ENCODE peak calls at places on chromosomes 2 and 18, in seven cellular contexts. F is ascending aorta; T is CD8-positive, alpha-beta memory T cell; Q is tibial artery; W is tibial nerve; P is cardiac muscle cell; M is IMR-90. O is an unnamed sample. For H3K27me3, the result is how much of the 10 kb centered on the place peaks cover.

GRCh38 chr18:48840491-48840877 is 110.3 kb downstream of the SMAD7 start:
- DNase-seq in T (peak), F (no peak), Q (no peak), M (no peak), P (no peak), W (no peak), O (no peak)

GRCh38 chr2:190668892-190669291 is 20.0 kb downstream of the NAB1 start:
- DNase-seq in P (no peak), Q (no peak), W (no peak), T (no peak), M (no peak), F (no peak), O (no peak)

GRCh38 chr2:240249423-240250149 is 109.1 kb upstream of the OTOS start:
- DNase-seq in F (peak), P (no peak), W (no peak), M (no peak), Q (no peak), T (peak), O (no peak)

GRCh38 chr2:228545041-228545440 is 363.6 kb upstream of the SPHKAP start:
- DNase-seq in F (no peak), W (no peak), M (peak), Q (no peak), P (no peak), T (no peak), O (no peak)

GRCh38 chr2:23413641-23414040 is 28.7 kb downstream of the KLHL29 start:
- DNase-seq in P (no peak), Q (no peak), W (no peak), M (no peak), T (no peak), F (no peak), O (no peak)

GRCh38 chr2:170582747-170583463 is 132.2 kb upstream of the SP5 start:
- DNase-seq in W (no peak), Q (no peak), T (no peak), F (no peak), M (no peak), P (no peak), O (no peak)

GRCh38 chr2:71333619-71334018 is 2.0 kb downstream of the ZNF638 start:
- DNase-seq in M (no peak), W (no peak), Q (no peak), T (no peak), P (no peak), F (no peak), O (no peak)

GRCh38 chr2:75464348-75464946 is 96.3 kb downstream of the EVA1A start:
- DNase-seq in M (peak), W (peak), P (peak), T (no peak), Q (no peak), F (no peak), O (no peak)

GRCh38 chr2:44120428-44120827 is 48.2 kb upstream of the PPM1B start:
- DNase-seq in W (no peak), M (peak), T (peak), P (no peak), Q (no peak), F (no peak), O (no peak)

GRCh38 chr2:111122631-111123421 is 2.1 kb downstream of the BCL2L11 start:
- DNase-seq in W (peak), M (peak), Q (peak), F (no peak), T (peak), P (peak), O (peak)

GRCh38 chr2:164642268-164642667 is 21.0 kb upstream of the GRB14 start:
- DNase-seq in T (no peak), W (no peak), F (no peak), Q (no peak), M (no peak), P (no peak), O (no peak)

DNA sequence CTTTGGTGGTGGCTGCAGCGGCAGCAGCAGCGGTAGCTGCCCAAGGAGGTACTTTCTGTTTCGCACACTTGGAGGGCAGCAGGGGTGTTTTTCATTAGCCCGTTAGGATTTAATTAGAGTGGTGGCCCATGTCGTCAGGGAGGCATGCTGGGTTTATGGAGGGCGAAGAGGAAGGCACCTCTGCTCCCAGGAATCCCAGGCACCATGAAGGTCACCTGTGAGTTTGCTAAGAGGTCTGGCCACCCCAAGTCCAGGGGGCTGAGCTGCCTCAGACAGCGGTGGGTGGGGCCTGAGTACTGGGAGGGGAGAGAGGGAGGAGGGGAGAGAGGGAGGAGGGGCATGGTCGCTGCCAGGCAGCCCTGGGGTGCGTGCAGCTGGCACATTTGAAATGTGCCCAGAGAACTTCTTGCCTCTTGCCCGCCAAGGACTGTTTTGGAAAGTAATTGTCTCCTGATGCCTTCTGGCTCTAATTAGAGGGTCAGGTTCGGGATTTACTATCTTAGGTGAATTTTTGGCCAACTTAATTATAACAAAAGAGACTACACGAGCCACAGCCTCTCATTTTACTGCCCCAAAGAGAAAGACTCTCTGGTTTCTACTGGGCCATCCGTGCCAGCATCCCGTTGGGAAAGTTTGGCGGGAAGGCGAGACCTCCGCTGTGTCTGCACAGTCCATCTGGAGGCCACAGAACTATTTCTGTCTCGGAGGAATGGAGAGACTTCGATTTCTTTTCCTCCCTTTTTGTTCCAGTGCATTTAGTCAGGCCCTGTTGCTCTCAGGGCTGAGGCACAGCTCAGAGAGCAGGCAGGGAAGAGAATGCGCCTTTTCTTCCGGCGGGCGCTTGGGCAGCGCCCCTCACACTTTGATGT is 62.0 kb downstream of the GLI2 start:
- DNase-seq in P (no peak), Q (no peak), T (no peak), M (no peak), W (no peak), F (no peak), O (no peak)
- H3K27ac ChIP-seq in P (no peak), Q (peak), T (no peak), M (no peak), W (no peak), F (peak), O (no peak)

DNA sequence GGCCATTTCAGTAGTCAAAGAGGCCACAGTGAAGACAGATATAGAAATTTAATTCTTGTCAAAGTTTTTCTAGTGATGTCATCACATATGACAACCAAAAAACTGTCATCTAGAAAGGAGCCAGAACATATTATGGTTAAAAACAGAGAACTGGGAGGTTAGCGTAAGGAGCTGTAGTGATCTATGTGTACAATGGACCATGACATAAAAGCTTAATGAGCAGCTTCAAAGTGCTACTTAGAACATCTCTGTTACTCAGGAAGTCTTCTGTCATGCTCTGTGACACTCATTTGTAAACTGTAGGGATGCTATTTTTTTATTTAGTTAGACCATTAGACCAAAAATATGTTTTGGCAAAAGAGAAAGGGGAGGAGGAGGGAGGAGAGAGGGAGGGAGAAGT is 57.3 kb downstream of the CMPK2 start:
- DNase-seq in T (no peak), Q (no peak), M (no peak), W (no peak), P (no peak), F (no peak), O (no peak)
- H3K4me3 ChIP-seq in T (no peak), Q (no peak), M (no peak), W (no peak), P (no peak), F (no peak), O (no peak)

GRCh38 chr18:50562686-50563085 is 2.8 kb downstream of the MAPK4 start:
- DNase-seq in W (no peak), F (no peak), M (no peak), P (no peak), Q (no peak), T (no peak), O (no peak)
- H3K27me3 ChIP-seq in W (under half), F (under half), M (under half), P (under half), Q (under half), T (under half), O (under half)

GRCh38 chr2:112480540-112481049 is 1.4 kb upstream of the TTL start:
- DNase-seq in W (no peak), Q (no peak), T (peak), M (no peak), P (no peak), F (no peak), O (no peak)
- H3K27ac ChIP-seq in W (peak), Q (peak), T (no peak), M (no peak), P (no peak), F (peak), O (peak)

DNA sequence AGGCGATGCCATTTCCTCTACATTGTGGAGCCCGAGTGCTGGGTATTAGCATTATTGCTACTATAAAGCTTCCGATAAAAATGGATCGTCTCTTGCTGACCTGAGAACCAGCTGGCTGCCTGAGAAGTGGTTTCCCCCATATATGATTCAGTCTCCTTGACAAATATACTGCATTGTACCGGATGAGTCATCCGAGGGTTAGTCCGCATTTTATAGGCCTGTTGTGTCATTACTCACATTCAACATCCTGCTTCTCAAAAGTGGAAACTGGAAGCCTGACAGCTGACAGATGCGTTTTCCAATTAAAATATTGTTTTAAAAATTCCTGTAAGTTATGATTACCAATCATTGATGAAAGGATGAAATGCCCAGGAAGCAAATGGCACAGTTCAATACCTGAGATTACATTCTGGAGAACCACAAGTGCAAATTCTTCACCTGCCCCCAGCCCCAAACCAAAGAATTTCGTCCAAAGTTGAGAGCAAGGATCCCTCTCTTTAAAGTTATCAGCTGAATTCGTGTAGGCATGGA is 65.7 kb downstream of the SPRED2 start:
- DNase-seq in M (peak), W (no peak), T (no peak), P (no peak), F (no peak), Q (no peak), O (no peak)
- H3K4me3 ChIP-seq in M (no peak), W (no peak), T (no peak), P (no peak), F (peak), Q (no peak), O (no peak)

DNA sequence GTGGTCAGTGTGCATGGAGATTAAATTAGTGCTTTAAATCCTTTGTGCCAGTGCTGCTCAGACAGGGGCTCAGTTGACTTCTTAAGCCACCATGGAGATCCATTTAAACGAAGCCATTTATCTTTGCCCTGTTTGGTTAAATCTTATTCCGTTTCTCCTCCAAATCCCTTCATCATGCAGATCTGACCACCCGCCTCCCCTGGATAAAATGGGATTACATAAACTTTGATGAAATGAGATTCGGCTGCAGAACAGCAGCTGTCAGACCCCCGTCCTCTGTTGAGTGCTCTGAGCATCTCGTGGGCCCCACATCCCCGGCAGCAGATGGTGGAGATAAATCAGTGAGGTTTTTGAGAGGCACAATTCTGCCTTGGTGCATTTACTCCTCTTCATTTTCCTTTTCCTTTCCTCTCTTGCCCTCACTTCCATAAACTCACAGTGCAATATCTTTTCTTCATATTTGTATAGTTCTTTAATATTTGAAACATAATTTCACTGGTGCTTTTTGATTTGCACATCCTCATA is 84.4 kb upstream of the TWIST2 start:
- DNase-seq in M (no peak), F (no peak), Q (no peak), T (no peak), W (no peak), P (no peak), O (no peak)
- H3K27me3 ChIP-seq in M (under half), F (under half), Q (under half), T (under half), W (under half), P (under half), O (under half)